ENCODE peak calls at places on chromosomes 5 and 9, in eight cellular contexts. U is brain microvascular endothelial cell; V is tibial artery; S is epithelial cell of esophagus; K is cardiac fibroblast; W is CD8-positive, alpha-beta T cell; Z is pancreas; P is fibroblast of pulmonary artery. N is an unnamed sample.

GRCh38 chr5:61263072-61263471 is 69.0 kb upstream of the ZSWIM6 start:
- DNase-seq in P (no peak), S (no peak), K (no peak), U (no peak), Z (no peak), V (no peak), W (no peak), N (no peak)

GRCh38 chr9:124036578-124036977 is 25.0 kb downstream of the LHX2 start:
- DNase-seq in Z (no peak), V (no peak), W (no peak), P (no peak), U (no peak), K (no peak), S (no peak), N (no peak)

GRCh38 chr9:134052941-134053340 is 14.9 kb downstream of the BRD3 start:
- DNase-seq in W (no peak), V (no peak), Z (no peak), P (no peak), K (no peak), U (no peak), S (no peak), N (no peak)

GRCh38 chr5:171770153-171770552 is 15.5 kb upstream of the SMIM23 start:
- DNase-seq in Z (no peak), U (no peak), P (no peak), W (no peak), K (no peak), V (no peak), S (no peak), N (no peak)

GRCh38 chr5:140806834-140807775 is at the start of gene PCDHA4:
- DNase-seq in P (peak), K (peak), V (no peak), S (no peak), Z (no peak), U (no peak), W (no peak), N (no peak)

GRCh38 chr5:93894471-93895354 is 153.3 kb upstream of the POU5F2 start:
- DNase-seq in W (no peak), P (peak), U (peak), K (peak), S (peak), Z (no peak), V (no peak), N (no peak)

GRCh38 chr5:120765189-120765588 is 301.1 kb downstream of the PRR16 start:
- DNase-seq in Z (no peak), V (no peak), W (no peak), P (peak), S (no peak), U (no peak), K (peak), N (no peak)

GRCh38 chr5:142322747-142323479 is 1.9 kb downstream of the SPRY4 start:
- DNase-seq in P (peak), Z (no peak), U (no peak), W (no peak), V (peak), K (peak), S (peak), N (no peak)

GRCh38 chr9:135544981-135545635 is 818 bp upstream of the OBP2A start:
- DNase-seq in W (no peak), S (no peak), Z (no peak), P (no peak), V (peak), U (no peak), K (no peak), N (no peak)

DNA sequence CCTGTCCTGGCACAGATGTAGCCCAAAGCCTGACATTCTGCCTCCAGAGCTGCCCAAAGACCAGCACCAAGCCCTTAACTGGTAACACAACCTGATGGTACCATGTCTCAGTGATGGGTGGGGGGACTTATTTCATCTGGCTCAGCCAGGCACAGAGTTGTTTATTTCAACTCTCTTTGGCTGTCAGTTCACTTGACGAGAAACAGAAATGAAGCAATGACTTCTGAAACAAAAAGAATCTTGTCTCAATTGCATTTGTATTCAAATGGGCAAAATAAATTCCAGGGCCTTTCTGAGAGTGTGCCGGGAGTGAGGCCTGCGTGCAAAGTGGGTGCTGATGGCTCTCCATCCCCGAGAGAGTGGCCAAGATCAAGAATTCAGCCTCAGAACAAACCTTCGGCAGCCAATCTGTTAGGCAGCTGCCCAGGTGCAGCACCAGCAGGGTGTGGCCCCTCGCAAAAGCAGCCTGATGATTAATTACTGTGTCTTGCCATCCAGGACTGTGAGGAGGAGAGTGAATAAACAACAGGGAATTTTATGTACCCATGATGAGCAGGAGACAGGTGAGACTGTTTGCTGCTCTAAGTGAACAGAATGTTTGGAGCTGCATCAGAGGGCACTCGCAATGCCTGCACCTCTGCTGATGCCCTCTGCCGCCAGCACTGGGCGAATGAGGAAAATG is 238.0 kb downstream of the HSPA4 start:
- DNase-seq in V (no peak), U (no peak), K (no peak), S (peak), Z (no peak), P (no peak), W (no peak), N (no peak)
- TF ChIP-seq CTCF in V (no peak), U (no peak), K (no peak), S (no peak), Z (no peak), P (no peak), W (no peak), N (no peak)

DNA sequence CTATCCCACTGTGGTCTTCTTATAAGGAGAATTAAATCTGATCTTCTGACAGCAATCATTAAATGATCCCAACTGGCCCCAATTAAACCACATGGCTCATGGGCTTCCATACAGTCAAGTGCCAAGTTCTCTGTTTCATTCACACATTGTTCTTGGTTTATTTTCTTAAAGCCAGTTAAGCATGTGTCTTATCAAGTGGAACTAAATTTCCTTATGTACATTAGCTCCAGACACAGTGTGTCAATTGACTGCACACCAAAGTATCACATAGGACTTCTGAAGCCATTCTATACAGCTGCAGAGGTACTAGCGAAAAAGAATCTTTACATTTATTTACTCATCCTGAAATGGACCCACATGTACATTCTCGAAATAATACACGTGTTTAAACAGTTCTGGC is 51.1 kb downstream of the MEF2C start:
- DNase-seq in S (no peak), V (no peak), U (no peak), K (no peak), P (no peak), W (no peak), Z (no peak), N (no peak)
- H3K4me3 ChIP-seq in S (no peak), V (no peak), U (no peak), K (no peak), P (no peak), W (no peak), Z (no peak), N (no peak)

DNA sequence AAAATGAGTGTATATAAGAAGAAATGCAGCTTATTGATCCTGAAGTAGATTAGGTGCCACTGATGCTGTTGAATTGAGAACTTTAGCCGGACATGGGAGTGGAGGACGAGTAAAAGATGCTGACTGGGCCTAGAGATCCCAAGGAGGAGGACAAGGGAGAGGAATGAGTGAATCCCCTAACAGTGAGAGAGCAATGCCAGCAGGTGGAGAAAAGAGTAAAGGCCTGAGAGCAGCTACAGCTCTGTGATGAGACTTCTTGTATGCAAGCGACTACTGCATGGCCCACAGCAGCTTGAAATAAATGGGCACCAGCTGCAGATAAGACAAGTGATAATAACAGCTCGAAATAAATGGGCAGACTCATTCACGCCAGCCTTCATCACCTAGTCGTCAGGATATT is 44.5 kb upstream of the JMY start:
- DNase-seq in K (no peak), W (no peak), S (no peak), V (no peak), Z (no peak), P (no peak), U (no peak), N (no peak)
- TF ChIP-seq CTCF in K (no peak), W (no peak), S (no peak), V (no peak), Z (no peak), P (no peak), U (no peak), N (no peak)

DNA sequence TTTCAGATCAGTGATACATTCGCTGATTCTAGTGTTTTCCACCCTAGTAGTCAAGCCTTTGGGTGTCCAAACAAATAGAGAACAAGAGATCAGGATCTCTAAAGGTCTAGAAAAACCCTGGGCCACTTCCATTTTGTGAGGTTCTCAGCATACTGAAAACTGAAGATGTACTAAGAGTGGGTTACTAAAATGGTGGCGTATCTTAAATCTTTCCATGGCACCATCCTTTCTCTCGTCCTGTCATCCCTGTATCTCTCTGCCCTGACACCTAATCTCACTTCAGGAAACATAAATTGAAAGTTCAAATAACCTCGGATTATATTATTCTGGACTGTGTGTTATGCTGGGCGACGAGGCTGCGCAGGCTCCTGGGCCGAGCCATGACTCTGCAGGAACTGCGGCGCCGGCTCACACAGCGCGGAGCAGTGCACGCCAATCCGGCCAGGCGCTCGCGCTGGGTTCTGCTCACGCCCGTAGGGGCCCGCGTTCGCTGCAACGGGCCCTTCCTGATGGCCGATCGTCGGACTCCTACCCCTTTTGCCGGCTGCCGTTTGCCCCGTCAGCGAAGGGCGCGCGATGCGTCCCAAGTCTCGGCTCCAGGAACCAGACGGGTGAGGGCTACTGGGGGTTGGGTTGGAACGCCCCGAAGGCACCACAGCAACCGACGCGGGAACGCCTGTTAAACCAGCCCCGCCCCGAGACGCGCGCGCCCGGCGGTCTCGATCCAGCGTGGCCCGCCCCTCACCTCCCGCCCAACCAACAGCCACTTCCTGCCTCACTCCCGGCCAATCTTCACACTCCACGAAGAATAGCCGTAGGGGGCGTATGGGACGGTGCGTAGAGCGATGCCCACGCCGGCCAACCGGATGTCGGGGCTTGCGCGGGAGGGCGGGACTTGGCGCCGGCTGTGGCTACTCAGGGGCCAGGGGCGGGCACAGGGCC is 503 bp upstream of the CANX start:
- DNase-seq in K (peak), Z (peak), U (peak), V (peak), W (peak), P (peak), S (peak), N (peak)
- H3K4me3 ChIP-seq in K (peak), Z (peak), U (peak), V (peak), W (peak), P (peak), S (peak), N (peak)

GRCh38 chr9:4850611-4851010 is 57.9 kb downstream of the RCL1 start:
- DNase-seq in Z (no peak), S (no peak), V (peak), W (no peak), K (peak), P (peak), U (no peak), N (no peak)

GRCh38 chr9:4852419-4852818 is 59.7 kb downstream of the RCL1 start:
- DNase-seq in K (no peak), U (no peak), V (no peak), P (no peak), Z (no peak), W (no peak), S (no peak), N (no peak)

GRCh38 chr9:4844439-4844838 is 51.7 kb downstream of the RCL1 start:
- DNase-seq in W (no peak), U (no peak), Z (no peak), P (no peak), K (no peak), S (no peak), V (no peak), N (no peak)

GRCh38 chr9:4854191-4854590 is 61.4 kb downstream of the RCL1 start:
- DNase-seq in W (no peak), P (no peak), S (no peak), U (no peak), V (no peak), K (no peak), Z (no peak), N (no peak)

DNA sequence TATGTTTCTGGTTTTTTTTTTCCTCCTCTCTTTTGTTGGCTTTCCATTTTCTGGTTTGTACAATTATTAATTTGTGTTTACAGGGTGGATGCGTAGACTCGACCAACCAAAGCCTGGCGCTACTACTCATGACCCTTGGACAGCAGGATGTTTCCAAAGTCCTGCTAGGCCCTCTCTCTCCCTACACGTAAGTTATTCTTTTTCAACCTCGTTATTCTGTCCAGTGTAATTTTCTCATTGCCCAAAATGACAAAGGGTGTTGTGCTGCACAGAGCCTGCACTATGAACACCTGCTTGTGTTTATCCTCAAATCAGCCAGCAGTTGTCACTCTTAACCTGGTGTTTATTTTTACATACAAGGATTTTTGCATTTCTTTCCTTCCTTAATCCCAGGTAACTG is 56.6 kb downstream of the RCL1 start:
- DNase-seq in Z (no peak), W (no peak), U (no peak), S (no peak), K (no peak), P (no peak), V (no peak), N (no peak)
- TF ChIP-seq CTCF in Z (no peak), W (no peak), U (no peak), S (peak), K (no peak), P (no peak), V (no peak), N (peak)

DNA sequence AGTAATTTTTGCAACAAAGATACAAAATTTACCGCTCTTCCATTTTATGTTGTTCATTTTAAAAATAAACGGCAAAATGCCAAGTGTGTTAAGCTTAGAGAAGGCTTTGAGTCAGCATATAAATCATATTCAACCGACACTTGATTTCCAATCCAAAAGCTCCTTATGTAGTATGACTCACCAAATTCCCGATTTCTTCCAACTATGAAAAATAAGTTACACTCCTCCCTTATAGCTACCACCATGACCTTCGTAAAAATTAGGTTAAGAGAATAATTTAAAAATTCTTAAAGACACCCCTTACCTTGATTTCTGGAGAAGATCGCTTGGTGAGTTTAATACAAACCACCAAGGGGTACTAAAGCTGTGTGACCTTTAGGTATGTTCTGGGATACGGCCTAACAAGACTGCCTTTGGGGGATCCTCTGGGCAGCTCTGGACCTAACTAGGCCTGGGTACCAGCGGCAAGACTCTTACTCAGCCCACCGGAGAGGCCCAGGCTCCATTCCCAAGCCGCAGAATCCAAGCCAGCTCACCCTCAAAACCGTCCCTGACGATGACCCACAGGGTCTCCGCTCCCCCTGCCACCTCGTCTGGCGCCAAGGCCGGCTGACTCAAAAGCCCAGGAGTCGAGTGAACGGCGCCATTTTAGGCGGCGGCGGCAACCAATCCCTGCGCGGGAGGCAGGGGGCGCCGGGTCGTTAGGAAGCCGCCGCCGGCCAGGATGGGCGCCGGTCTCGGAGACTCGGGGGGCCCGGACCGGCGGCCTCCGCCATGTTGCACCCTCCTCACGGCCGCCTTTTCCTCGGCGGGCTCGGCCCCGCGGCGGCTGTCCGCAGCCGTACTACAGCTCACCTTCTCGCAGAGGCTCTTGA is 731 bp downstream of the PPP2CA start:
- DNase-seq in K (peak), V (peak), S (peak), U (no peak), P (peak), W (peak), Z (peak), N (no peak)
- H3K4me3 ChIP-seq in K (peak), V (peak), S (peak), U (peak), P (peak), W (peak), Z (peak), N (peak)

GRCh38 chr5:135173662-135174290 is 139.7 kb upstream of the PITX1 start:
- DNase-seq in U (no peak), K (no peak), V (no peak), Z (no peak), P (no peak), W (no peak), S (no peak), N (no peak)

GRCh38 chr5:135176991-135177390 is 143.0 kb upstream of the PITX1 start:
- DNase-seq in P (no peak), Z (no peak), K (no peak), S (no peak), W (no peak), V (no peak), U (no peak), N (no peak)

GRCh38 chr5:135172718-135173117 is 138.7 kb upstream of the PITX1 start:
- DNase-seq in K (no peak), W (no peak), Z (no peak), V (no peak), U (no peak), P (no peak), S (no peak), N (no peak)

GRCh38 chr5:135177591-135177990 is 143.6 kb upstream of the PITX1 start:
- DNase-seq in P (no peak), V (no peak), K (no peak), S (no peak), W (no peak), U (no peak), Z (no peak), N (no peak)

GRCh38 chr5:135174315-135175096 is 140.5 kb upstream of the PITX1 start:
- DNase-seq in V (no peak), P (no peak), W (no peak), S (no peak), K (no peak), Z (no peak), U (no peak), N (no peak)
- TF ChIP-seq CTCF in V (no peak), P (no peak), W (no peak), S (no peak), K (peak), Z (no peak), U (peak), N (no peak)

GRCh38 chr9:107282268-107282667 is 811 bp upstream of the RAD23B start:
- DNase-seq in V (no peak), P (no peak), K (no peak), S (no peak), Z (no peak), U (no peak), W (peak), N (no peak)
- H3K4me3 ChIP-seq in V (peak), P (peak), K (peak), S (peak), Z (peak), U (peak), W (peak), N (peak)